ENCODE peak calls at places on chromosomes 13 and 19, in five cellular contexts. U, D, Z, R and B are unnamed samples.

GRCh38 chr19:4732680-4733114 is 9.1 kb upstream of the DPP9 start:
- DNase-seq in R (peak), D (peak), Z (peak), U (peak), B (no peak)

GRCh38 chr19:33191501-33191900 is 2.6 kb upstream of the LRP3 start:
- DNase-seq in U (no peak), D (no peak), Z (no peak), R (no peak), B (no peak)

GRCh38 chr13:110448230-110448629 is 113.3 kb downstream of the RAB20 start:
- DNase-seq in R (no peak), Z (no peak), U (no peak), D (no peak), B (no peak)

GRCh38 chr19:16541526-16542044 is 652 bp downstream of the CHERP start:
- DNase-seq in U (no peak), Z (peak), R (no peak), D (no peak), B (no peak)

GRCh38 chr13:31349156-31349555 is 149.4 kb downstream of the B3GLCT start:
- DNase-seq in R (no peak), Z (no peak), D (no peak), U (no peak), B (no peak)

GRCh38 chr13:64158910-64159309 is 2743.3 kb upstream of the PCDH20 start:
- DNase-seq in R (no peak), D (no peak), Z (no peak), U (no peak), B (peak)

GRCh38 chr13:20411638-20412342 is 113.9 kb downstream of the CRYL1 start:
- DNase-seq in U (no peak), D (no peak), Z (peak), R (peak), B (no peak)

GRCh38 chr13:70544706-70545105 is 436.5 kb upstream of the KLHL1 start:
- DNase-seq in Z (no peak), R (no peak), U (no peak), D (no peak), B (no peak)

GRCh38 chr13:34822681-34823080 is 119.4 kb upstream of the NBEA start:
- DNase-seq in Z (no peak), U (no peak), R (no peak), D (no peak), B (no peak)

GRCh38 chr19:47573076-47574026 is at the start of gene ZNF541:
- DNase-seq in R (peak), D (peak), Z (peak), U (peak), B (no peak)

GRCh38 chr19:19230999-19231398 is 19.2 kb downstream of the NCAN start:
- DNase-seq in R (no peak), U (no peak), Z (no peak), D (no peak), B (no peak)

GRCh38 chr13:32314271-32314967 is 744 bp downstream of the ZAR1L start:
- DNase-seq in Z (no peak), U (no peak), R (no peak), D (peak), B (no peak)

GRCh38 chr19:36013280-36014028 is 559 bp downstream of the ALKBH6 start:
- DNase-seq in D (no peak), R (no peak), Z (no peak), U (no peak), B (no peak)

GRCh38 chr13:111909971-111910671 is 156.8 kb upstream of the SOX1 start:
- DNase-seq in U (no peak), Z (no peak), D (no peak), R (no peak), B (no peak)

GRCh38 chr13:100274942-100275506 is 186.1 kb downstream of the PCCA start:
- DNase-seq in D (no peak), R (no peak), U (no peak), Z (no peak), B (no peak)

GRCh38 chr19:49637865-49638350 is 2.0 kb downstream of the RRAS start:
- DNase-seq in Z (no peak), U (no peak), R (no peak), D (peak), B (peak)

GRCh38 chr19:32870154-32870573 is 597 bp upstream of the SLC7A9 start:
- DNase-seq in Z (no peak), R (no peak), D (no peak), U (no peak), B (no peak)

GRCh38 chr19:32318884-32319520 is 26.4 kb upstream of the ZNF507 start:
- DNase-seq in U (no peak), D (no peak), R (no peak), Z (peak), B (no peak)

GRCh38 chr19:17841810-17842662 is 5.7 kb downstream of the JAK3 start:
- DNase-seq in D (peak), U (peak), Z (peak), R (peak), B (no peak)

GRCh38 chr19:4098493-4098892 is 25.4 kb downstream of the MAP2K2 start:
- DNase-seq in D (peak), Z (no peak), R (no peak), U (no peak), B (no peak)

GRCh38 chr19:46926201-46927071 is 65.6 kb downstream of the ARHGAP35 start:
- DNase-seq in R (no peak), U (no peak), Z (no peak), D (no peak), B (no peak)

GRCh38 chr13:108176685-108177274 is 38.6 kb downstream of the LIG4 start:
- DNase-seq in Z (peak), D (no peak), U (peak), R (peak), B (no peak)

GRCh38 chr13:95627590-95627989 is 16.9 kb downstream of the DZIP1 start:
- DNase-seq in R (no peak), Z (no peak), D (no peak), U (no peak), B (peak)

GRCh38 chr13:101019126-101019525 is 344.5 kb upstream of the TMTC4 start:
- DNase-seq in D (no peak), Z (no peak), R (no peak), U (no peak), B (peak)

GRCh38 chr19:19064098-19064722 is 416 bp downstream of the SLC25A42 start:
- DNase-seq in Z (no peak), U (no peak), D (no peak), R (no peak), B (no peak)

GRCh38 chr19:15248648-15249559 is 16.7 kb upstream of the EPHX3 start:
- DNase-seq in Z (no peak), U (no peak), D (peak), R (no peak), B (peak)

GRCh38 chr13:31697290-31697689 is 42.0 kb upstream of the RXFP2 start:
- DNase-seq in D (no peak), Z (no peak), U (no peak), R (no peak), B (no peak)

GRCh38 chr19:49641688-49642487 is at the start of gene SCAF1:
- DNase-seq in U (peak), R (peak), D (peak), Z (peak), B (peak)